ENCODE peak calls at places on chromosomes 11 and 22, in eight cellular contexts. One of them, this sample, is unnamed. For H3K9me3, the result is how much of the 10 kb centered on the place peaks cover.

GRCh38 chr11:95586155-95586554 is 203.4 kb downstream of the FAM76B start:
- DNase-seq in A549: no peak
- DNase-seq in transverse colon: no peak
- DNase-seq in upper lobe of right lung: no peak
- DNase-seq in colonic mucosa: no peak
- DNase-seq in lower lobe of right lung: no peak
- DNase-seq in suprapubic skin: no peak
- DNase-seq in breast epithelium: no peak
- DNase-seq in this sample: no peak

GRCh38 chr22:50304528-50305392 is 2.7 kb downstream of the PLXNB2 start:
- DNase-seq in A549: no peak
- DNase-seq in transverse colon: peak
- DNase-seq in upper lobe of right lung: peak
- DNase-seq in colonic mucosa: peak
- DNase-seq in lower lobe of right lung: peak
- DNase-seq in suprapubic skin: no peak
- DNase-seq in breast epithelium: no peak
- DNase-seq in this sample: peak

GRCh38 chr11:35796542-35796941 is 134.0 kb downstream of the TRIM44 start:
- DNase-seq in A549: no peak
- DNase-seq in transverse colon: no peak
- DNase-seq in upper lobe of right lung: no peak
- DNase-seq in colonic mucosa: no peak
- DNase-seq in lower lobe of right lung: no peak
- DNase-seq in suprapubic skin: no peak
- DNase-seq in breast epithelium: no peak
- DNase-seq in this sample: no peak

GRCh38 chr11:105179542-105180278 is 40.1 kb upstream of the CARD18 start:
- DNase-seq in A549: no peak
- DNase-seq in transverse colon: no peak
- DNase-seq in upper lobe of right lung: no peak
- DNase-seq in colonic mucosa: no peak
- DNase-seq in lower lobe of right lung: no peak
- DNase-seq in suprapubic skin: no peak
- DNase-seq in breast epithelium: no peak
- DNase-seq in this sample: no peak

GRCh38 chr11:122882189-122882808 is at the start of gene JHY:
- DNase-seq in A549: no peak
- DNase-seq in transverse colon: no peak
- DNase-seq in upper lobe of right lung: no peak
- DNase-seq in colonic mucosa: no peak
- DNase-seq in lower lobe of right lung: no peak
- DNase-seq in suprapubic skin: no peak
- DNase-seq in breast epithelium: no peak
- DNase-seq in this sample: no peak

GRCh38 chr22:39524089-39524752 is 3.9 kb downstream of the ATF4 start:
- DNase-seq in A549: no peak
- DNase-seq in transverse colon: no peak
- DNase-seq in upper lobe of right lung: no peak
- DNase-seq in colonic mucosa: no peak
- DNase-seq in lower lobe of right lung: peak
- DNase-seq in suprapubic skin: no peak
- DNase-seq in breast epithelium: no peak
- DNase-seq in this sample: no peak

GRCh38 chr11:65121447-65121864 is 478 bp downstream of the FAU start:
- DNase-seq in A549: no peak
- DNase-seq in transverse colon: peak
- DNase-seq in upper lobe of right lung: peak
- DNase-seq in colonic mucosa: no peak
- DNase-seq in lower lobe of right lung: no peak
- DNase-seq in suprapubic skin: peak
- DNase-seq in breast epithelium: no peak
- DNase-seq in this sample: peak

GRCh38 chr22:35349704-35350538 is 31.0 kb upstream of the HMOX1 start:
- DNase-seq in A549: no peak
- DNase-seq in transverse colon: no peak
- DNase-seq in upper lobe of right lung: peak
- DNase-seq in colonic mucosa: no peak
- DNase-seq in lower lobe of right lung: no peak
- DNase-seq in suprapubic skin: no peak
- DNase-seq in breast epithelium: no peak
- DNase-seq in this sample: no peak

GRCh38 chr22:17846326-17846992 is 72.2 kb upstream of the BID start:
- DNase-seq in A549: no peak
- DNase-seq in transverse colon: no peak
- DNase-seq in upper lobe of right lung: no peak
- DNase-seq in colonic mucosa: no peak
- DNase-seq in lower lobe of right lung: no peak
- DNase-seq in suprapubic skin: no peak
- DNase-seq in breast epithelium: no peak
- DNase-seq in this sample: peak

GRCh38 chr22:27377901-27378300 is 423.7 kb downstream of the MN1 start:
- DNase-seq in A549: no peak
- DNase-seq in transverse colon: peak
- DNase-seq in upper lobe of right lung: no peak
- DNase-seq in colonic mucosa: peak
- DNase-seq in lower lobe of right lung: no peak
- DNase-seq in suprapubic skin: no peak
- DNase-seq in breast epithelium: no peak
- DNase-seq in this sample: no peak

GRCh38 chr11:104200688-104201087 is 36.7 kb upstream of the PDGFD start:
- DNase-seq in A549: no peak
- DNase-seq in transverse colon: no peak
- DNase-seq in upper lobe of right lung: no peak
- DNase-seq in colonic mucosa: no peak
- DNase-seq in lower lobe of right lung: no peak
- DNase-seq in suprapubic skin: no peak
- DNase-seq in breast epithelium: no peak
- DNase-seq in this sample: no peak

GRCh38 chr11:2466869-2467694 is 22.3 kb downstream of the KCNQ1 start:
- DNase-seq in A549: no peak
- DNase-seq in transverse colon: no peak
- DNase-seq in upper lobe of right lung: peak
- DNase-seq in colonic mucosa: peak
- DNase-seq in lower lobe of right lung: no peak
- DNase-seq in suprapubic skin: no peak
- DNase-seq in breast epithelium: no peak
- DNase-seq in this sample: peak

DNA sequence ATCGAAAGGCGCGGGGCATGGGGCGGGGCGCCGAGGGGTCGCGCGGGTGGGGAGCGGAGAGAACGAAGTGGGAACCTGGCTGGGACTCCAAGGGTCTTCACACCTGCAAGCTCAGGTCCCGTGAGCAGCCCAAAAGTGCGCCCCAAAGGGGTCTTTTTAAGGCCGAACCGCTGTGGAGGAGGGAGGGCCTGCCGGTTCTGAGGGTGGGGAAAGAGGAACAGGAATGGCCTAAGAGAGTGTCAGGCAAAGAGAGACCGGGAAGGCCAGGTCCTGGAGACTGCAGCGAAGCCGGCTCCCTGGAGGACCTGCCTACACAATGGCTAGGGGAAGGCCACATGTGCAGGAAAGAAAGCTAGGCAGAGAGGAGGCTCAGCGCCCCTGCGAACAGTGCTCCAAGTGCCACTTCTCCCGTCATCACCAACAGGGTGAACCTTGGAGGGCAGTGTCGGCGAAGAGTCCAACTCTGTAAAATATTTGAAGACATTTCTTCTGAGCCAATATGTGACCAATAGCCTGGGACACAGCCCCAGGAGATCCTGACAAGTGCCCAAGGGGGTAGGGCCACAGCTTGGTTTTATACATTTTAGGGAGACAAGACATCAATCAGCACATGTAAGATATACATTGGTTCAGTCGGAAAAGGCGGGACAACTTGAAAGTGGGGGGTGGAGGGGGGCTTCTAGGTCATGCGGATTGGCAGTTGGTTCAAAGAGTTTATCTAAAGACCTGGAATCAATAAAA is 710 bp upstream of the DGCR2 start:
- DNase-seq in A549: peak
- DNase-seq in transverse colon: peak
- DNase-seq in upper lobe of right lung: no peak
- DNase-seq in colonic mucosa: no peak
- DNase-seq in lower lobe of right lung: no peak
- DNase-seq in suprapubic skin: no peak
- DNase-seq in breast epithelium: no peak
- DNase-seq in this sample: no peak
- H3K4me3 ChIP-seq in A549: peak
- H3K4me3 ChIP-seq in transverse colon: peak
- H3K4me3 ChIP-seq in upper lobe of right lung: peak
- H3K4me3 ChIP-seq in colonic mucosa: peak
- H3K4me3 ChIP-seq in lower lobe of right lung: peak
- H3K4me3 ChIP-seq in suprapubic skin: peak
- H3K4me3 ChIP-seq in breast epithelium: peak
- H3K4me3 ChIP-seq in this sample: no peak

DNA sequence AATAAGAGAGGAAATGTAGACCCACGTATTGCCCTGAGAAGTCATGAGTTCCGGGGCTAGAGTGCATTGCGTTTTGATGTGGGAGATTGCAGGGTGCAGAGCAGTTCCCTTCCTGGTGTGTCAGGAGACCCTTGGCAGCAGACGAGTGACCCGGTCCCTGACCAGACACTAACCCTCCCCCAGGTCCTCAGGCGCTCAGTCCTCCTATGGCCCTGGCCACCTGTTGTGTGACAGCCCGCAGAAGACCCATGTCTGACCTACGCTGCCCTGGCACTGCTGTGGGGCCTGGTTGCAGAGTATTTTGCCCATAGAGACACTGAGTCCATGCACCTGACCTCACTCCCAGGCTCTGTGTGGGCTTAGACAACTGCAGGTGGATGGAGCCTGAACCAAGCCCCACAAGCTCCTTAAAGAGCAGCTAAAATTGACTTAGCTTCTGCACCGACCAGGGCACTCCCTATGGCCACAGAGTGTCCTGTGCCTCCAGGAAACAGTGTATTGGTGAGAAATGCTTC is 833.8 kb downstream of the TBC1D22A start:
- DNase-seq in A549: no peak
- DNase-seq in transverse colon: no peak
- DNase-seq in upper lobe of right lung: peak
- DNase-seq in colonic mucosa: no peak
- DNase-seq in lower lobe of right lung: no peak
- DNase-seq in suprapubic skin: no peak
- DNase-seq in breast epithelium: no peak
- DNase-seq in this sample: no peak
- H3K9me3 ChIP-seq in A549: under half
- H3K9me3 ChIP-seq in transverse colon: under half
- H3K9me3 ChIP-seq in upper lobe of right lung: under half
- H3K9me3 ChIP-seq in colonic mucosa: under half
- H3K9me3 ChIP-seq in lower lobe of right lung: under half
- H3K9me3 ChIP-seq in suprapubic skin: under half
- H3K9me3 ChIP-seq in breast epithelium: under half
- H3K9me3 ChIP-seq in this sample: under half

GRCh38 chr11:111378185-111378772 is 796 bp downstream of the POU2AF1 start:
- DNase-seq in A549: no peak
- DNase-seq in transverse colon: no peak
- DNase-seq in upper lobe of right lung: no peak
- DNase-seq in colonic mucosa: no peak
- DNase-seq in lower lobe of right lung: no peak
- DNase-seq in suprapubic skin: no peak
- DNase-seq in breast epithelium: no peak
- DNase-seq in this sample: no peak

GRCh38 chr11:111378773-111379499 is at the start of gene POU2AF1:
- DNase-seq in A549: no peak
- DNase-seq in transverse colon: peak
- DNase-seq in upper lobe of right lung: no peak
- DNase-seq in colonic mucosa: no peak
- DNase-seq in lower lobe of right lung: no peak
- DNase-seq in suprapubic skin: peak
- DNase-seq in breast epithelium: no peak
- DNase-seq in this sample: peak

GRCh38 chr11:111376453-111376871 is 2.6 kb downstream of the POU2AF1 start:
- DNase-seq in A549: no peak
- DNase-seq in transverse colon: no peak
- DNase-seq in upper lobe of right lung: no peak
- DNase-seq in colonic mucosa: no peak
- DNase-seq in lower lobe of right lung: no peak
- DNase-seq in suprapubic skin: no peak
- DNase-seq in breast epithelium: no peak
- DNase-seq in this sample: no peak

GRCh38 chr11:111382451-111382850 is 3.4 kb upstream of the POU2AF1 start:
- DNase-seq in A549: no peak
- DNase-seq in transverse colon: no peak
- DNase-seq in upper lobe of right lung: no peak
- DNase-seq in colonic mucosa: no peak
- DNase-seq in lower lobe of right lung: no peak
- DNase-seq in suprapubic skin: no peak
- DNase-seq in breast epithelium: no peak
- DNase-seq in this sample: no peak

DNA sequence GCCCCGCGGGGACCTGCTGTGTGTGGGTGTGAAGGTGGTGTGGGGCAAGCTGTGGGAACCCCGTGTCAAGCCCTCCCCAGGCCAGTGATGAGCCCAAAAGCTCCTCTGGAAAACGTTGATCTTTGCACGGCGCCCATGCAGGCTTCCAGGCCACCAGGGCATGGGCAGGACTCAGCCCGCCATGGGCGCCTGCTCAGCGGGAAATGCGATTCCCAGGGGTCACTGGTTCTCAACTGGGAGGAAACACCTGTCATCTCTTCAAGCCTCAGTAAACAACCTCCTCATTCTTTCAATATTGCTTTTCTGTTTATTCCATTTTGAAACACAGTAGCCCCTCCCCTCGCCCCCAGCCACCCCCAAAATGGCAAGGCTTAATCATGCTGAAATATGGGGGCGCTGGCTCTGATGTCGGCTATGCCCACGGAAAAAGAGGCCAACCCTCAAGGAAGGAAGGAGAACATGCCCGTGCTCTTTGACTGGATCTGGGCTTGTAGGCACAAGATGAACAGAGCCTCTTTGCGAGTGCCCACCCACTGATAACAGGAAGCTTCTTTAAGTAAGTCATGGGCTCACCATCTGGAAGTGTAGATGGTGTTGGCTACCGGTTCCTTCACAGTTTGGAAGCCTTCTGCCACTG is 543 bp upstream of the POU2AF1 start:
- DNase-seq in A549: no peak
- DNase-seq in transverse colon: no peak
- DNase-seq in upper lobe of right lung: no peak
- DNase-seq in colonic mucosa: no peak
- DNase-seq in lower lobe of right lung: no peak
- DNase-seq in suprapubic skin: no peak
- DNase-seq in breast epithelium: no peak
- DNase-seq in this sample: no peak
- H3K4me3 ChIP-seq in A549: no peak
- H3K4me3 ChIP-seq in transverse colon: no peak
- H3K4me3 ChIP-seq in upper lobe of right lung: no peak
- H3K4me3 ChIP-seq in colonic mucosa: no peak
- H3K4me3 ChIP-seq in lower lobe of right lung: no peak
- H3K4me3 ChIP-seq in suprapubic skin: peak
- H3K4me3 ChIP-seq in breast epithelium: peak
- H3K4me3 ChIP-seq in this sample: no peak

GRCh38 chr11:70842701-70843100 is 409.7 kb downstream of the SHANK2 start:
- DNase-seq in A549: no peak
- DNase-seq in transverse colon: no peak
- DNase-seq in upper lobe of right lung: no peak
- DNase-seq in colonic mucosa: no peak
- DNase-seq in lower lobe of right lung: no peak
- DNase-seq in suprapubic skin: no peak
- DNase-seq in breast epithelium: no peak
- DNase-seq in this sample: peak
- H3K9me3 ChIP-seq in A549: under half
- H3K9me3 ChIP-seq in transverse colon: under half
- H3K9me3 ChIP-seq in upper lobe of right lung: under half
- H3K9me3 ChIP-seq in colonic mucosa: under half
- H3K9me3 ChIP-seq in lower lobe of right lung: under half
- H3K9me3 ChIP-seq in suprapubic skin: under half
- H3K9me3 ChIP-seq in breast epithelium: under half
- H3K9me3 ChIP-seq in this sample: under half